ENCODE peak calls at places on chromosomes 1 and 21, in five cellular contexts. One of them, this sample, is unnamed. For H3K4me1, the result is how much of the 10 kb centered on the place peaks cover.

GRCh38 chr1:48671578-48671977 is 105.1 kb downstream of the BEND5 start:
- DNase-seq in stomach: no peak
- DNase-seq in CD4-positive, CD25-positive, alpha-beta regulatory T cell: no peak
- DNase-seq in ovary: no peak
- DNase-seq in cardiac muscle cell: no peak
- DNase-seq in this sample: no peak

GRCh38 chr21:18460979-18461378 is 57.4 kb upstream of the TMPRSS15 start:
- DNase-seq in stomach: no peak
- DNase-seq in CD4-positive, CD25-positive, alpha-beta regulatory T cell: no peak
- DNase-seq in ovary: no peak
- DNase-seq in cardiac muscle cell: no peak
- DNase-seq in this sample: no peak

GRCh38 chr1:24929091-24929875 is 793 bp downstream of the RUNX3 start:
- DNase-seq in stomach: no peak
- DNase-seq in CD4-positive, CD25-positive, alpha-beta regulatory T cell: peak
- DNase-seq in ovary: no peak
- DNase-seq in cardiac muscle cell: peak
- DNase-seq in this sample: peak

GRCh38 chr1:150282558-150282958 is 204 bp downstream of the CIART start:
- DNase-seq in stomach: no peak
- DNase-seq in CD4-positive, CD25-positive, alpha-beta regulatory T cell: no peak
- DNase-seq in ovary: no peak
- DNase-seq in cardiac muscle cell: no peak
- DNase-seq in this sample: peak

GRCh38 chr1:115112496-115113375 is 23.4 kb upstream of the TSPAN2 start:
- DNase-seq in stomach: peak
- DNase-seq in CD4-positive, CD25-positive, alpha-beta regulatory T cell: peak
- DNase-seq in ovary: no peak
- DNase-seq in cardiac muscle cell: peak
- DNase-seq in this sample: peak

GRCh38 chr1:39816431-39817090 is 27.9 kb upstream of the BMP8B start:
- DNase-seq in stomach: peak
- DNase-seq in CD4-positive, CD25-positive, alpha-beta regulatory T cell: peak
- DNase-seq in ovary: peak
- DNase-seq in cardiac muscle cell: peak
- DNase-seq in this sample: peak

GRCh38 chr1:162381383-162381782 is at the start of gene C1orf226:
- DNase-seq in stomach: no peak
- DNase-seq in CD4-positive, CD25-positive, alpha-beta regulatory T cell: no peak
- DNase-seq in ovary: no peak
- DNase-seq in cardiac muscle cell: no peak
- DNase-seq in this sample: no peak

GRCh38 chr1:226827458-226827857 is 43.0 kb upstream of the PSEN2 start:
- DNase-seq in stomach: peak
- DNase-seq in CD4-positive, CD25-positive, alpha-beta regulatory T cell: no peak
- DNase-seq in ovary: peak
- DNase-seq in cardiac muscle cell: peak
- DNase-seq in this sample: peak

GRCh38 chr1:229230893-229231753 is 39.8 kb upstream of the RAB4A start:
- DNase-seq in stomach: no peak
- DNase-seq in CD4-positive, CD25-positive, alpha-beta regulatory T cell: no peak
- DNase-seq in ovary: no peak
- DNase-seq in cardiac muscle cell: peak
- DNase-seq in this sample: no peak

GRCh38 chr1:116508984-116509980 is 61.5 kb downstream of the CD58 start:
- DNase-seq in stomach: no peak
- DNase-seq in CD4-positive, CD25-positive, alpha-beta regulatory T cell: peak
- DNase-seq in ovary: no peak
- DNase-seq in cardiac muscle cell: peak
- DNase-seq in this sample: no peak

GRCh38 chr1:40155910-40156309 is 5.3 kb upstream of the RLF start:
- DNase-seq in stomach: no peak
- DNase-seq in CD4-positive, CD25-positive, alpha-beta regulatory T cell: no peak
- DNase-seq in ovary: no peak
- DNase-seq in cardiac muscle cell: no peak
- DNase-seq in this sample: no peak

GRCh38 chr1:66550243-66550642 is 16.3 kb downstream of the SGIP1 start:
- DNase-seq in stomach: no peak
- DNase-seq in CD4-positive, CD25-positive, alpha-beta regulatory T cell: no peak
- DNase-seq in ovary: no peak
- DNase-seq in cardiac muscle cell: no peak
- DNase-seq in this sample: no peak

GRCh38 chr1:214259353-214259982 is 21.5 kb upstream of the SMYD2 start:
- DNase-seq in stomach: no peak
- DNase-seq in CD4-positive, CD25-positive, alpha-beta regulatory T cell: no peak
- DNase-seq in ovary: no peak
- DNase-seq in cardiac muscle cell: no peak
- DNase-seq in this sample: no peak

GRCh38 chr21:44618504-44618903 is 6.6 kb downstream of the KRTAP10-8 start:
- DNase-seq in stomach: no peak
- DNase-seq in CD4-positive, CD25-positive, alpha-beta regulatory T cell: no peak
- DNase-seq in ovary: no peak
- DNase-seq in cardiac muscle cell: peak
- DNase-seq in this sample: peak

GRCh38 chr1:47729685-47730084 is 267.5 kb downstream of the TRABD2B start:
- DNase-seq in stomach: no peak
- DNase-seq in CD4-positive, CD25-positive, alpha-beta regulatory T cell: no peak
- DNase-seq in ovary: no peak
- DNase-seq in cardiac muscle cell: no peak
- DNase-seq in this sample: no peak

GRCh38 chr1:15001317-15001900 is 152.1 kb upstream of the TMEM51 start:
- DNase-seq in stomach: no peak
- DNase-seq in CD4-positive, CD25-positive, alpha-beta regulatory T cell: no peak
- DNase-seq in ovary: no peak
- DNase-seq in cardiac muscle cell: no peak
- DNase-seq in this sample: no peak

GRCh38 chr1:47624531-47624930 is 186.7 kb downstream of the FOXD2 start:
- DNase-seq in stomach: peak
- DNase-seq in CD4-positive, CD25-positive, alpha-beta regulatory T cell: peak
- DNase-seq in ovary: no peak
- DNase-seq in cardiac muscle cell: no peak
- DNase-seq in this sample: no peak

GRCh38 chr1:58249729-58250586 is 296.6 kb downstream of the OMA1 start:
- DNase-seq in stomach: no peak
- DNase-seq in CD4-positive, CD25-positive, alpha-beta regulatory T cell: peak
- DNase-seq in ovary: no peak
- DNase-seq in cardiac muscle cell: peak
- DNase-seq in this sample: no peak

GRCh38 chr1:115507256-115507589 is 134.5 kb upstream of the VANGL1 start:
- DNase-seq in stomach: no peak
- DNase-seq in CD4-positive, CD25-positive, alpha-beta regulatory T cell: no peak
- DNase-seq in ovary: no peak
- DNase-seq in cardiac muscle cell: peak
- DNase-seq in this sample: no peak

GRCh38 chr1:228001738-228002535 is 4.9 kb upstream of the WNT3A start:
- DNase-seq in stomach: peak
- DNase-seq in CD4-positive, CD25-positive, alpha-beta regulatory T cell: no peak
- DNase-seq in ovary: no peak
- DNase-seq in cardiac muscle cell: no peak
- DNase-seq in this sample: no peak

GRCh38 chr1:181412746-181413145 is 70.6 kb upstream of the CACNA1E start:
- DNase-seq in stomach: no peak
- DNase-seq in CD4-positive, CD25-positive, alpha-beta regulatory T cell: no peak
- DNase-seq in ovary: no peak
- DNase-seq in cardiac muscle cell: no peak
- DNase-seq in this sample: no peak

GRCh38 chr21:37128069-37128468 is 55.0 kb downstream of the TTC3 start:
- DNase-seq in stomach: no peak
- DNase-seq in CD4-positive, CD25-positive, alpha-beta regulatory T cell: no peak
- DNase-seq in ovary: no peak
- DNase-seq in cardiac muscle cell: no peak
- DNase-seq in this sample: no peak

GRCh38 chr1:42676534-42677087 is 5.6 kb upstream of the YBX1 start:
- DNase-seq in stomach: no peak
- DNase-seq in CD4-positive, CD25-positive, alpha-beta regulatory T cell: no peak
- DNase-seq in ovary: no peak
- DNase-seq in cardiac muscle cell: no peak
- DNase-seq in this sample: no peak

GRCh38 chr1:71706030-71706671 is 576.2 kb downstream of the NEGR1 start:
- DNase-seq in stomach: no peak
- DNase-seq in CD4-positive, CD25-positive, alpha-beta regulatory T cell: no peak
- DNase-seq in ovary: no peak
- DNase-seq in cardiac muscle cell: no peak
- DNase-seq in this sample: no peak

GRCh38 chr1:86714561-86715244 is 10.3 kb downstream of the SH3GLB1 start:
- DNase-seq in stomach: no peak
- DNase-seq in CD4-positive, CD25-positive, alpha-beta regulatory T cell: peak
- DNase-seq in ovary: no peak
- DNase-seq in cardiac muscle cell: no peak
- DNase-seq in this sample: no peak

GRCh38 chr21:31161157-31161556 is 122.9 kb upstream of the KRTAP19-8 start:
- DNase-seq in stomach: no peak
- DNase-seq in CD4-positive, CD25-positive, alpha-beta regulatory T cell: no peak
- DNase-seq in ovary: no peak
- DNase-seq in cardiac muscle cell: peak
- DNase-seq in this sample: no peak

GRCh38 chr1:185568155-185569123 is 165.8 kb upstream of the HMCN1 start:
- DNase-seq in stomach: no peak
- DNase-seq in CD4-positive, CD25-positive, alpha-beta regulatory T cell: peak
- DNase-seq in ovary: no peak
- DNase-seq in cardiac muscle cell: no peak
- DNase-seq in this sample: no peak

GRCh38 chr1:226083303-226084101 is 21.0 kb downstream of the H3-3A start:
- DNase-seq in stomach: peak
- DNase-seq in CD4-positive, CD25-positive, alpha-beta regulatory T cell: peak
- DNase-seq in ovary: peak
- DNase-seq in cardiac muscle cell: peak
- DNase-seq in this sample: peak

GRCh38 chr1:67855944-67856343 is 22.7 kb upstream of the GNG12 start:
- DNase-seq in stomach: no peak
- DNase-seq in CD4-positive, CD25-positive, alpha-beta regulatory T cell: no peak
- DNase-seq in ovary: no peak
- DNase-seq in cardiac muscle cell: peak
- DNase-seq in this sample: no peak

GRCh38 chr1:153563339-153563952 is 2.2 kb downstream of the S100A2 start:
- DNase-seq in stomach: no peak
- DNase-seq in CD4-positive, CD25-positive, alpha-beta regulatory T cell: no peak
- DNase-seq in ovary: no peak
- DNase-seq in cardiac muscle cell: no peak
- DNase-seq in this sample: peak

GRCh38 chr1:155086182-155086741 is 7.6 kb downstream of the EFNA3 start:
- DNase-seq in stomach: peak
- DNase-seq in CD4-positive, CD25-positive, alpha-beta regulatory T cell: peak
- DNase-seq in ovary: no peak
- DNase-seq in cardiac muscle cell: peak
- DNase-seq in this sample: peak

GRCh38 chr1:206705187-206705586 is 20.5 kb downstream of the MAPKAPK2 start:
- DNase-seq in stomach: no peak
- DNase-seq in CD4-positive, CD25-positive, alpha-beta regulatory T cell: no peak
- DNase-seq in ovary: no peak
- DNase-seq in cardiac muscle cell: peak
- DNase-seq in this sample: no peak

GRCh38 chr1:220498188-220498587 is 29.7 kb upstream of the MARK1 start:
- DNase-seq in stomach: no peak
- DNase-seq in CD4-positive, CD25-positive, alpha-beta regulatory T cell: no peak
- DNase-seq in ovary: no peak
- DNase-seq in cardiac muscle cell: peak
- DNase-seq in this sample: no peak

GRCh38 chr1:7702365-7702764 is 68.7 kb upstream of the VAMP3 start:
- DNase-seq in stomach: no peak
- DNase-seq in CD4-positive, CD25-positive, alpha-beta regulatory T cell: no peak
- DNase-seq in ovary: no peak
- DNase-seq in cardiac muscle cell: no peak
- DNase-seq in this sample: no peak

GRCh38 chr1:186681806-186682205 is 1.6 kb upstream of the PTGS2 start:
- DNase-seq in stomach: no peak
- DNase-seq in CD4-positive, CD25-positive, alpha-beta regulatory T cell: no peak
- DNase-seq in ovary: no peak
- DNase-seq in cardiac muscle cell: peak
- DNase-seq in this sample: no peak

GRCh38 chr1:6074192-6074901 is 28.7 kb downstream of the KCNAB2 start:
- DNase-seq in stomach: no peak
- DNase-seq in CD4-positive, CD25-positive, alpha-beta regulatory T cell: no peak
- DNase-seq in ovary: no peak
- DNase-seq in cardiac muscle cell: no peak
- DNase-seq in this sample: no peak
- H3K27ac ChIP-seq in stomach: no peak
- H3K27ac ChIP-seq in CD4-positive, CD25-positive, alpha-beta regulatory T cell: no peak
- H3K27ac ChIP-seq in ovary: no peak
- H3K27ac ChIP-seq in cardiac muscle cell: no peak
- H3K27ac ChIP-seq in this sample: no peak

GRCh38 chr1:19484793-19485361 is 462 bp downstream of the CAPZB start:
- DNase-seq in stomach: no peak
- DNase-seq in CD4-positive, CD25-positive, alpha-beta regulatory T cell: no peak
- DNase-seq in ovary: no peak
- DNase-seq in cardiac muscle cell: peak
- DNase-seq in this sample: peak
- H3K4me1 ChIP-seq in stomach: under half
- H3K4me1 ChIP-seq in CD4-positive, CD25-positive, alpha-beta regulatory T cell: half or more
- H3K4me1 ChIP-seq in ovary: under half
- H3K4me1 ChIP-seq in cardiac muscle cell: under half
- H3K4me1 ChIP-seq in this sample: half or more

DNA sequence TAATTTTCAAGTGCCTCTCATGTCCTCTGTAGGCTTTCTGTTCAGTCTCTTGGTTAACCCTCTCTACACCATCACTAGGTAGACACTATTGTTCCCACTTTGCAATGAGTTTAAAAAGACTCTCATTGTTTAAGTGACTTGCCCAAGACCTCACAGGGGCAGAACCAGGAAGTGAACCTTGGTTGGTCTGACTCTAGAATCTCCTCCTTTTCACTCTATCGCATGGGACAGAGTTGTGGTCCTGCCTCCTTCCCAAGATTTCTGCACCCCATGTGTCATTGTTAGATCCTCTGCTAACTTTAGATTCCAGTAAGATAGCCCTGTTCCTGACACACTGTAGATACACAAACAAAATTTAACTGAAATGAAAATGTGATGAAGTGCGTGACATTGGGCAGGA is 481.7 kb upstream of the USP24 start:
- DNase-seq in stomach: no peak
- DNase-seq in CD4-positive, CD25-positive, alpha-beta regulatory T cell: no peak
- DNase-seq in ovary: no peak
- DNase-seq in cardiac muscle cell: no peak
- DNase-seq in this sample: no peak
- H3K27ac ChIP-seq in stomach: no peak
- H3K27ac ChIP-seq in CD4-positive, CD25-positive, alpha-beta regulatory T cell: no peak
- H3K27ac ChIP-seq in ovary: no peak
- H3K27ac ChIP-seq in cardiac muscle cell: peak
- H3K27ac ChIP-seq in this sample: no peak

GRCh38 chr1:173448945-173449344 is 28.2 kb upstream of the PRDX6 start:
- DNase-seq in stomach: no peak
- DNase-seq in CD4-positive, CD25-positive, alpha-beta regulatory T cell: no peak
- DNase-seq in ovary: no peak
- DNase-seq in cardiac muscle cell: no peak
- DNase-seq in this sample: no peak
- H3K4me1 ChIP-seq in stomach: under half
- H3K4me1 ChIP-seq in CD4-positive, CD25-positive, alpha-beta regulatory T cell: under half
- H3K4me1 ChIP-seq in ovary: under half
- H3K4me1 ChIP-seq in cardiac muscle cell: under half
- H3K4me1 ChIP-seq in this sample: under half